ENCODE peak calls at places on chromosomes 6 and 20, in eight cellular contexts. One of them, this sample, is unnamed.

GRCh38 chr6:139777202-139777970 is 402.9 kb upstream of the CITED2 start:
- DNase-seq in progenitor cell of endocrine pancreas: no peak
- DNase-seq in OCI-LY7: no peak
- DNase-seq in astrocyte of the spinal cord: no peak
- DNase-seq in GM13976: no peak
- DNase-seq in CD4-positive, alpha-beta T cell: no peak
- DNase-seq in IMR-90: no peak
- DNase-seq in Peyer's patch: no peak
- DNase-seq in this sample: peak

GRCh38 chr6:56450882-56451739 is 191.6 kb downstream of the DST start:
- DNase-seq in progenitor cell of endocrine pancreas: no peak
- DNase-seq in OCI-LY7: no peak
- DNase-seq in CD4-positive, alpha-beta T cell: no peak
- DNase-seq in astrocyte of the spinal cord: peak
- DNase-seq in Peyer's patch: no peak
- DNase-seq in IMR-90: peak
- DNase-seq in GM13976: no peak
- DNase-seq in this sample: no peak

GRCh38 chr6:169885831-169886230 is 134.4 kb downstream of the ERMARD start:
- DNase-seq in CD4-positive, alpha-beta T cell: no peak
- DNase-seq in progenitor cell of endocrine pancreas: no peak
- DNase-seq in Peyer's patch: no peak
- DNase-seq in IMR-90: no peak
- DNase-seq in astrocyte of the spinal cord: no peak
- DNase-seq in OCI-LY7: no peak
- DNase-seq in GM13976: no peak
- DNase-seq in this sample: no peak

GRCh38 chr6:72646604-72647485 is 25.0 kb downstream of the KCNQ5 start:
- DNase-seq in OCI-LY7: no peak
- DNase-seq in astrocyte of the spinal cord: no peak
- DNase-seq in GM13976: no peak
- DNase-seq in CD4-positive, alpha-beta T cell: no peak
- DNase-seq in IMR-90: peak
- DNase-seq in progenitor cell of endocrine pancreas: no peak
- DNase-seq in Peyer's patch: no peak
- DNase-seq in this sample: no peak

GRCh38 chr6:63813531-63813930 is 177.9 kb downstream of the PHF3 start:
- DNase-seq in IMR-90: no peak
- DNase-seq in astrocyte of the spinal cord: no peak
- DNase-seq in OCI-LY7: no peak
- DNase-seq in Peyer's patch: no peak
- DNase-seq in CD4-positive, alpha-beta T cell: no peak
- DNase-seq in GM13976: no peak
- DNase-seq in progenitor cell of endocrine pancreas: no peak
- DNase-seq in this sample: peak

GRCh38 chr6:25006565-25007001 is 70.8 kb upstream of the RIPOR2 start:
- DNase-seq in GM13976: no peak
- DNase-seq in IMR-90: no peak
- DNase-seq in astrocyte of the spinal cord: peak
- DNase-seq in CD4-positive, alpha-beta T cell: no peak
- DNase-seq in progenitor cell of endocrine pancreas: no peak
- DNase-seq in OCI-LY7: peak
- DNase-seq in Peyer's patch: no peak
- DNase-seq in this sample: no peak

GRCh38 chr20:844473-845225 is 11.1 kb downstream of the FAM110A start:
- DNase-seq in GM13976: peak
- DNase-seq in Peyer's patch: peak
- DNase-seq in astrocyte of the spinal cord: peak
- DNase-seq in OCI-LY7: peak
- DNase-seq in IMR-90: peak
- DNase-seq in CD4-positive, alpha-beta T cell: peak
- DNase-seq in progenitor cell of endocrine pancreas: peak
- DNase-seq in this sample: peak

GRCh38 chr6:52352239-52353008 is 9.5 kb upstream of the PAQR8 start:
- DNase-seq in OCI-LY7: no peak
- DNase-seq in progenitor cell of endocrine pancreas: no peak
- DNase-seq in astrocyte of the spinal cord: peak
- DNase-seq in CD4-positive, alpha-beta T cell: no peak
- DNase-seq in Peyer's patch: no peak
- DNase-seq in GM13976: peak
- DNase-seq in IMR-90: peak
- DNase-seq in this sample: no peak

GRCh38 chr20:53161073-53161472 is 188.9 kb downstream of the TSHZ2 start:
- DNase-seq in Peyer's patch: no peak
- DNase-seq in GM13976: no peak
- DNase-seq in astrocyte of the spinal cord: no peak
- DNase-seq in CD4-positive, alpha-beta T cell: no peak
- DNase-seq in OCI-LY7: no peak
- DNase-seq in IMR-90: no peak
- DNase-seq in progenitor cell of endocrine pancreas: no peak
- DNase-seq in this sample: no peak

GRCh38 chr20:53163486-53163885 is 191.3 kb downstream of the TSHZ2 start:
- DNase-seq in astrocyte of the spinal cord: peak
- DNase-seq in GM13976: no peak
- DNase-seq in progenitor cell of endocrine pancreas: no peak
- DNase-seq in IMR-90: peak
- DNase-seq in OCI-LY7: no peak
- DNase-seq in CD4-positive, alpha-beta T cell: no peak
- DNase-seq in Peyer's patch: no peak
- DNase-seq in this sample: no peak

GRCh38 chr20:53161473-53161872 is 189.3 kb downstream of the TSHZ2 start:
- DNase-seq in OCI-LY7: peak
- DNase-seq in GM13976: no peak
- DNase-seq in progenitor cell of endocrine pancreas: no peak
- DNase-seq in CD4-positive, alpha-beta T cell: no peak
- DNase-seq in Peyer's patch: no peak
- DNase-seq in astrocyte of the spinal cord: no peak
- DNase-seq in IMR-90: no peak
- DNase-seq in this sample: no peak

GRCh38 chr20:53164072-53164471 is 191.9 kb downstream of the TSHZ2 start:
- DNase-seq in astrocyte of the spinal cord: no peak
- DNase-seq in IMR-90: no peak
- DNase-seq in CD4-positive, alpha-beta T cell: no peak
- DNase-seq in progenitor cell of endocrine pancreas: no peak
- DNase-seq in GM13976: no peak
- DNase-seq in Peyer's patch: no peak
- DNase-seq in OCI-LY7: no peak
- DNase-seq in this sample: no peak

DNA sequence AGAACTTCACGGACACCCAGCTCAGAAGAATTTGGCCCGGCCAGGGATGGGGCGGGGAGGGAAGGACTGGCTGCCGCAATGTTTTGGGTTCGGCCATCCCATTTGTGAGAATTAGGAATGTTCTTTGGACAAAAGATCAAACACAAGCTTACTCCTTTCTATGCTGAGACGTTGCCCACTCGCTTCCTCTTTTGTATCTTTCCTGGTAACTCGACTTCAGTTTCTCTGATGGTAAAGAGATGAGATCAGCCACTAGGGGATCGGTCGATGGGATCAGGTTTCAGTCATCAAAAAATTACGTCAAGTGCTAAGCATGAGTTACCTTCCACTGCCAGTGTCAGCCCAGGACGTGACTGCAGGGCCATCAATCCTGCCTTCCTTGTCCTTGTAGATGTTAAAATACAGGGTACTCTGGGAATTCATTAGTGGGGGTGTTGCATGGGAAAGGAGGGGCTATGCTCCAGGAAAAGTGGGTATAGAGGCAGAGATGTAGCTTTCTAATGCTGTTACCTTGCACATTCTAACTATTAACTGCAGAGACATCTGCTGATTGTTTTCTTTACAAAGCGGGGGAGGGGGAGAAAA is 190.2 kb downstream of the TSHZ2 start:
- DNase-seq in CD4-positive, alpha-beta T cell: no peak
- DNase-seq in astrocyte of the spinal cord: peak
- DNase-seq in OCI-LY7: peak
- DNase-seq in progenitor cell of endocrine pancreas: no peak
- DNase-seq in IMR-90: peak
- DNase-seq in Peyer's patch: no peak
- DNase-seq in GM13976: no peak
- DNase-seq in this sample: no peak
- TF ChIP-seq CTCF in CD4-positive, alpha-beta T cell: no peak
- TF ChIP-seq CTCF in astrocyte of the spinal cord: peak
- TF ChIP-seq CTCF in OCI-LY7: peak
- TF ChIP-seq CTCF in progenitor cell of endocrine pancreas: peak
- TF ChIP-seq CTCF in IMR-90: peak
- TF ChIP-seq CTCF in Peyer's patch: no peak
- TF ChIP-seq CTCF in GM13976: no peak
- TF ChIP-seq CTCF in this sample: peak

GRCh38 chr6:111871207-111871606 is 2.0 kb downstream of the FYN start:
- DNase-seq in OCI-LY7: peak
- DNase-seq in CD4-positive, alpha-beta T cell: peak
- DNase-seq in IMR-90: no peak
- DNase-seq in progenitor cell of endocrine pancreas: no peak
- DNase-seq in Peyer's patch: no peak
- DNase-seq in GM13976: peak
- DNase-seq in astrocyte of the spinal cord: no peak
- DNase-seq in this sample: no peak

GRCh38 chr6:111874030-111874425 is 776 bp upstream of the FYN start:
- DNase-seq in progenitor cell of endocrine pancreas: no peak
- DNase-seq in GM13976: peak
- DNase-seq in Peyer's patch: no peak
- DNase-seq in OCI-LY7: peak
- DNase-seq in CD4-positive, alpha-beta T cell: peak
- DNase-seq in IMR-90: peak
- DNase-seq in astrocyte of the spinal cord: peak
- DNase-seq in this sample: peak

GRCh38 chr6:111872521-111873177 is 603 bp downstream of the FYN start:
- DNase-seq in CD4-positive, alpha-beta T cell: peak
- DNase-seq in progenitor cell of endocrine pancreas: peak
- DNase-seq in astrocyte of the spinal cord: peak
- DNase-seq in Peyer's patch: peak
- DNase-seq in OCI-LY7: peak
- DNase-seq in GM13976: peak
- DNase-seq in IMR-90: peak
- DNase-seq in this sample: peak

GRCh38 chr6:111871725-111872520 is 1.3 kb downstream of the FYN start:
- DNase-seq in progenitor cell of endocrine pancreas: no peak
- DNase-seq in GM13976: peak
- DNase-seq in astrocyte of the spinal cord: peak
- DNase-seq in Peyer's patch: no peak
- DNase-seq in IMR-90: peak
- DNase-seq in OCI-LY7: peak
- DNase-seq in CD4-positive, alpha-beta T cell: peak
- DNase-seq in this sample: peak

GRCh38 chr6:111873178-111874029 is at the start of gene FYN:
- DNase-seq in IMR-90: peak
- DNase-seq in Peyer's patch: peak
- DNase-seq in astrocyte of the spinal cord: peak
- DNase-seq in OCI-LY7: peak
- DNase-seq in progenitor cell of endocrine pancreas: peak
- DNase-seq in GM13976: peak
- DNase-seq in CD4-positive, alpha-beta T cell: peak
- DNase-seq in this sample: peak
- TF ChIP-seq CTCF in IMR-90: peak
- TF ChIP-seq CTCF in Peyer's patch: peak
- TF ChIP-seq CTCF in astrocyte of the spinal cord: peak
- TF ChIP-seq CTCF in OCI-LY7: peak
- TF ChIP-seq CTCF in progenitor cell of endocrine pancreas: peak
- TF ChIP-seq CTCF in GM13976: peak
- TF ChIP-seq CTCF in CD4-positive, alpha-beta T cell: no peak
- TF ChIP-seq CTCF in this sample: peak

GRCh38 chr20:34706912-34707784 is 3.0 kb downstream of the TP53INP2 start:
- DNase-seq in IMR-90: no peak
- DNase-seq in GM13976: no peak
- DNase-seq in astrocyte of the spinal cord: no peak
- DNase-seq in progenitor cell of endocrine pancreas: no peak
- DNase-seq in CD4-positive, alpha-beta T cell: no peak
- DNase-seq in Peyer's patch: no peak
- DNase-seq in OCI-LY7: no peak
- DNase-seq in this sample: no peak

GRCh38 chr20:34709836-34710567 is 5.9 kb downstream of the TP53INP2 start:
- DNase-seq in OCI-LY7: no peak
- DNase-seq in progenitor cell of endocrine pancreas: peak
- DNase-seq in IMR-90: peak
- DNase-seq in CD4-positive, alpha-beta T cell: no peak
- DNase-seq in Peyer's patch: peak
- DNase-seq in astrocyte of the spinal cord: peak
- DNase-seq in GM13976: peak
- DNase-seq in this sample: peak

GRCh38 chr20:34710568-34710839 is 6.4 kb downstream of the TP53INP2 start:
- DNase-seq in CD4-positive, alpha-beta T cell: no peak
- DNase-seq in OCI-LY7: no peak
- DNase-seq in IMR-90: no peak
- DNase-seq in progenitor cell of endocrine pancreas: no peak
- DNase-seq in Peyer's patch: no peak
- DNase-seq in GM13976: no peak
- DNase-seq in astrocyte of the spinal cord: no peak
- DNase-seq in this sample: no peak

GRCh38 chr20:34709044-34709835 is 5.1 kb downstream of the TP53INP2 start:
- DNase-seq in CD4-positive, alpha-beta T cell: peak
- DNase-seq in astrocyte of the spinal cord: peak
- DNase-seq in progenitor cell of endocrine pancreas: peak
- DNase-seq in GM13976: peak
- DNase-seq in Peyer's patch: peak
- DNase-seq in IMR-90: peak
- DNase-seq in OCI-LY7: peak
- DNase-seq in this sample: peak

GRCh38 chr20:34708621-34709043 is 4.5 kb downstream of the TP53INP2 start:
- DNase-seq in GM13976: peak
- DNase-seq in progenitor cell of endocrine pancreas: peak
- DNase-seq in OCI-LY7: peak
- DNase-seq in astrocyte of the spinal cord: peak
- DNase-seq in Peyer's patch: peak
- DNase-seq in IMR-90: peak
- DNase-seq in CD4-positive, alpha-beta T cell: peak
- DNase-seq in this sample: peak
- TF ChIP-seq CTCF in GM13976: peak
- TF ChIP-seq CTCF in progenitor cell of endocrine pancreas: peak
- TF ChIP-seq CTCF in OCI-LY7: peak
- TF ChIP-seq CTCF in astrocyte of the spinal cord: peak
- TF ChIP-seq CTCF in Peyer's patch: peak
- TF ChIP-seq CTCF in IMR-90: peak
- TF ChIP-seq CTCF in CD4-positive, alpha-beta T cell: peak
- TF ChIP-seq CTCF in this sample: peak

GRCh38 chr20:39271205-39271604 is 309.1 kb downstream of the DHX35 start:
- DNase-seq in CD4-positive, alpha-beta T cell: no peak
- DNase-seq in OCI-LY7: no peak
- DNase-seq in GM13976: no peak
- DNase-seq in progenitor cell of endocrine pancreas: no peak
- DNase-seq in IMR-90: no peak
- DNase-seq in Peyer's patch: no peak
- DNase-seq in astrocyte of the spinal cord: no peak
- DNase-seq in this sample: peak

GRCh38 chr20:39269031-39269461 is 306.9 kb downstream of the DHX35 start:
- DNase-seq in CD4-positive, alpha-beta T cell: no peak
- DNase-seq in astrocyte of the spinal cord: peak
- DNase-seq in GM13976: peak
- DNase-seq in IMR-90: peak
- DNase-seq in OCI-LY7: peak
- DNase-seq in Peyer's patch: peak
- DNase-seq in progenitor cell of endocrine pancreas: peak
- DNase-seq in this sample: peak

GRCh38 chr20:39268566-39268965 is 306.4 kb downstream of the DHX35 start:
- DNase-seq in Peyer's patch: no peak
- DNase-seq in astrocyte of the spinal cord: no peak
- DNase-seq in CD4-positive, alpha-beta T cell: no peak
- DNase-seq in IMR-90: no peak
- DNase-seq in OCI-LY7: no peak
- DNase-seq in progenitor cell of endocrine pancreas: no peak
- DNase-seq in GM13976: no peak
- DNase-seq in this sample: no peak

GRCh38 chr20:39266989-39267388 is 304.8 kb downstream of the DHX35 start:
- DNase-seq in astrocyte of the spinal cord: no peak
- DNase-seq in GM13976: no peak
- DNase-seq in OCI-LY7: no peak
- DNase-seq in CD4-positive, alpha-beta T cell: no peak
- DNase-seq in progenitor cell of endocrine pancreas: no peak
- DNase-seq in IMR-90: no peak
- DNase-seq in Peyer's patch: no peak
- DNase-seq in this sample: no peak

GRCh38 chr20:39269493-39270217 is 307.5 kb downstream of the DHX35 start:
- DNase-seq in IMR-90: no peak
- DNase-seq in GM13976: no peak
- DNase-seq in OCI-LY7: no peak
- DNase-seq in progenitor cell of endocrine pancreas: no peak
- DNase-seq in CD4-positive, alpha-beta T cell: no peak
- DNase-seq in Peyer's patch: no peak
- DNase-seq in astrocyte of the spinal cord: no peak
- DNase-seq in this sample: no peak
- TF ChIP-seq CTCF in IMR-90: no peak
- TF ChIP-seq CTCF in GM13976: no peak
- TF ChIP-seq CTCF in OCI-LY7: no peak
- TF ChIP-seq CTCF in progenitor cell of endocrine pancreas: no peak
- TF ChIP-seq CTCF in CD4-positive, alpha-beta T cell: no peak
- TF ChIP-seq CTCF in Peyer's patch: no peak
- TF ChIP-seq CTCF in astrocyte of the spinal cord: no peak
- TF ChIP-seq CTCF in this sample: no peak